ENCODE peak calls at places on chromosomes 3 and 15, in ten cellular contexts. P is CD4-positive, alpha-beta T cell; G is heart left ventricle; E is stimulated activated naive CD8-positive, alpha-beta T cell treated with anti-CD3 and anti-CD28 coated beads, Interleukin-15, amount 100 ng/mL, for 72 hours; I is EL; V is heart right ventricle; Y is GM20000; L is iPS-NIHi11; B is HEK293T; C is spleen. R is an unnamed sample.

GRCh38 chr3:9915252-9916141 is 1.4 kb upstream of the IL17RC start:
- DNase-seq in E (peak; percentile 41), L (peak; percentile 62), I (peak; percentile 80), P (no peak), B (peak; percentile 42), V (peak; percentile 78), C (peak; percentile 89), G (peak; percentile 78), Y (peak; percentile 63), R (peak; percentile 66)

GRCh38 chr3:195802795-195803194 is 8.9 kb downstream of the MUC4 start:
- DNase-seq in I (no peak), B (no peak), L (no peak), E (no peak), P (no peak), G (no peak), V (no peak), Y (no peak), C (no peak), R (no peak)

GRCh38 chr3:194379651-194380050 is 10.1 kb upstream of the LRRC15 start:
- DNase-seq in G (no peak), V (no peak), P (no peak), B (no peak), I (no peak), E (no peak), L (no peak), C (no peak), Y (no peak), R (no peak)

GRCh38 chr3:187850256-187851010 is 105.2 kb upstream of the BCL6 start:
- DNase-seq in C (no peak), B (no peak), Y (no peak), I (no peak), G (no peak), V (no peak), P (no peak), L (no peak), E (no peak), R (no peak)

GRCh38 chr3:182629521-182629920 is 163.8 kb upstream of the ATP11B start:
- DNase-seq in E (no peak), V (no peak), G (no peak), P (no peak), I (no peak), B (no peak), C (no peak), Y (no peak), L (no peak), R (no peak)

GRCh38 chr3:9820944-9821343 is 10.9 kb downstream of the TTLL3 start:
- DNase-seq in V (no peak), E (no peak), G (no peak), C (no peak), I (no peak), Y (no peak), B (peak; percentile 38), L (peak; percentile 61), P (no peak), R (no peak)

GRCh38 chr15:42285042-42285441 is 11.8 kb upstream of the TMEM87A start:
- DNase-seq in Y (no peak), G (no peak), B (no peak), E (no peak), I (peak; percentile 3), L (no peak), C (no peak), V (no peak), P (no peak), R (no peak)

GRCh38 chr3:179297971-179298725 is 24.7 kb upstream of the ZNF639 start:
- DNase-seq in Y (no peak), C (no peak), P (no peak), V (no peak), B (no peak), G (no peak), I (no peak), L (no peak), E (no peak), R (no peak)

GRCh38 chr15:90376789-90377188 is 11.3 kb upstream of the IQGAP1 start:
- DNase-seq in I (no peak), L (no peak), V (peak; percentile 32), C (no peak), P (peak; percentile 47), E (peak; percentile 70), B (no peak), Y (peak; percentile 24), G (peak; percentile 43), R (no peak)

GRCh38 chr3:71063768-71064287 is 519.7 kb downstream of the FOXP1 start:
- DNase-seq in B (no peak), Y (peak; percentile 49), C (peak; percentile 77), L (no peak), G (peak; percentile 35), E (peak; percentile 76), P (peak; percentile 22), I (peak; percentile 59), V (peak; percentile 49), R (peak; percentile 20)

GRCh38 chr15:44662478-44663409 is 718 bp downstream of the SPG11 start:
- DNase-seq in L (peak; percentile 61), I (peak; percentile 72), V (peak; percentile 65), G (peak; percentile 64), E (peak; percentile 91), B (peak; percentile 50), C (peak; percentile 96), Y (peak; percentile 59), P (peak; percentile 77), R (peak; percentile 61)

GRCh38 chr3:66824450-66824849 is 173.7 kb upstream of the KBTBD8 start:
- DNase-seq in V (no peak), P (no peak), Y (no peak), I (no peak), B (no peak), C (no peak), L (no peak), E (no peak), G (no peak), R (no peak)

GRCh38 chr15:73952171-73952912 is 26.1 kb downstream of the LOXL1 start:
- DNase-seq in P (no peak), L (no peak), Y (no peak), B (no peak), V (no peak), E (no peak), I (no peak), C (peak; percentile 70), G (no peak), R (no peak)

GRCh38 chr3:71771884-71772283 is 13.1 kb downstream of the PROK2 start:
- DNase-seq in Y (no peak), G (no peak), C (no peak), B (no peak), I (no peak), L (no peak), V (no peak), P (no peak), E (no peak), R (no peak)

GRCh38 chr3:129504471-129505100 is 23.9 kb upstream of the RHO start:
- DNase-seq in Y (no peak), C (no peak), P (no peak), B (no peak), G (no peak), V (no peak), L (no peak), E (no peak), I (no peak), R (no peak)